ENCODE peak calls at places on chromosomes 16 and 17, in six cellular contexts. Y, V, I, A, C and D are unnamed samples.

GRCh38 chr17:81249233-81250040 is 10.3 kb downstream of the NDUFAF8 start:
- DNase-seq in A (no peak), C (peak; percentile 76), I (no peak), Y (no peak), V (no peak), D (no peak)

GRCh38 chr17:77374170-77374936 is 233.6 kb downstream of the SEC14L1 start:
- DNase-seq in I (peak; percentile 88), Y (no peak), C (peak; percentile 94), V (peak; percentile 27), A (peak; percentile 60), D (peak; percentile 88)

GRCh38 chr16:31467151-31467550 is 4.8 kb upstream of the TGFB1I1 start:
- DNase-seq in I (no peak), A (no peak), Y (no peak), V (no peak), C (no peak), D (no peak)

GRCh38 chr17:70276931-70277330 is 107.6 kb downstream of the KCNJ2 start:
- DNase-seq in I (no peak), C (no peak), V (no peak), A (no peak), Y (no peak), D (no peak)

GRCh38 chr16:87447323-87447722 is 45.5 kb downstream of the ZCCHC14 start:
- DNase-seq in C (no peak), I (no peak), V (no peak), A (no peak), Y (no peak), D (no peak)

GRCh38 chr16:86150646-86151371 is 251.8 kb downstream of the IRF8 start:
- DNase-seq in V (no peak), I (no peak), Y (no peak), C (no peak), A (no peak), D (no peak)

GRCh38 chr17:57397402-57397801 is 141.1 kb downstream of the MSI2 start:
- DNase-seq in Y (no peak), A (no peak), V (no peak), I (no peak), C (no peak), D (no peak)

GRCh38 chr16:86371083-86371803 is 139.1 kb upstream of the FOXF1 start:
- DNase-seq in C (no peak), A (no peak), Y (no peak), V (no peak), I (no peak), D (no peak)

GRCh38 chr17:61015966-61016365 is 338.3 kb downstream of the BCAS3 start:
- DNase-seq in I (no peak), A (no peak), V (no peak), C (peak; percentile 21), Y (no peak), D (no peak)

GRCh38 chr17:63442549-63443035 is 3.5 kb downstream of the CYB561 start:
- DNase-seq in Y (no peak), I (no peak), C (peak; percentile 95), V (no peak), A (no peak), D (no peak)

GRCh38 chr16:47777191-47777590 is 316.1 kb downstream of the PHKB start:
- DNase-seq in V (no peak), I (no peak), A (no peak), C (no peak), Y (no peak), D (no peak)

GRCh38 chr16:4415538-4416199 is 727 bp downstream of the CORO7 start:
- DNase-seq in I (peak; percentile 60), Y (peak; percentile 54), C (no peak), A (peak; percentile 47), V (peak; percentile 78), D (no peak)

GRCh38 chr17:72940511-72940910 is 152.0 kb downstream of the SLC39A11 start:
- DNase-seq in Y (no peak), I (no peak), C (no peak), V (no peak), A (no peak), D (no peak)